ENCODE peak calls at places on chromosomes 16 and 17, in ten cellular contexts. One of them, this sample, is unnamed.

GRCh38 chr17:60327122-60327869 is 64.6 kb downstream of the USP32 start:
- DNase-seq in PC-3: no peak
- DNase-seq in MM.1S: no peak
- DNase-seq in cardiac muscle cell: no peak
- DNase-seq in IMR-90: no peak
- DNase-seq in prostate gland: no peak
- DNase-seq in heart right ventricle: no peak
- DNase-seq in BE2C: peak; percentile 83
- DNase-seq in body of pancreas: no peak
- DNase-seq in AG04450: no peak
- DNase-seq in this sample: no peak

GRCh38 chr17:21199311-21199710 is 14.7 kb downstream of the TMEM11 start:
- DNase-seq in cardiac muscle cell: peak; percentile 89
- DNase-seq in heart right ventricle: no peak
- DNase-seq in PC-3: peak; percentile 60
- DNase-seq in MM.1S: no peak
- DNase-seq in IMR-90: no peak
- DNase-seq in AG04450: no peak
- DNase-seq in BE2C: no peak
- DNase-seq in prostate gland: no peak
- DNase-seq in body of pancreas: no peak
- DNase-seq in this sample: no peak

GRCh38 chr16:31488630-31489564 is 6.0 kb downstream of the SLC5A2 start:
- DNase-seq in MM.1S: no peak
- DNase-seq in BE2C: no peak
- DNase-seq in IMR-90: no peak
- DNase-seq in AG04450: no peak
- DNase-seq in heart right ventricle: no peak
- DNase-seq in cardiac muscle cell: peak; percentile 27
- DNase-seq in body of pancreas: no peak
- DNase-seq in PC-3: no peak
- DNase-seq in prostate gland: no peak
- DNase-seq in this sample: no peak

GRCh38 chr16:17161034-17161433 is 309.7 kb downstream of the XYLT1 start:
- DNase-seq in BE2C: no peak
- DNase-seq in MM.1S: no peak
- DNase-seq in cardiac muscle cell: no peak
- DNase-seq in PC-3: no peak
- DNase-seq in IMR-90: no peak
- DNase-seq in AG04450: no peak
- DNase-seq in prostate gland: no peak
- DNase-seq in heart right ventricle: no peak
- DNase-seq in body of pancreas: no peak
- DNase-seq in this sample: no peak

GRCh38 chr16:53518550-53519416 is 15.8 kb upstream of the AKTIP start:
- DNase-seq in PC-3: no peak
- DNase-seq in prostate gland: no peak
- DNase-seq in body of pancreas: no peak
- DNase-seq in BE2C: no peak
- DNase-seq in cardiac muscle cell: peak; percentile 94
- DNase-seq in MM.1S: peak; percentile 96
- DNase-seq in AG04450: no peak
- DNase-seq in heart right ventricle: peak; percentile 79
- DNase-seq in IMR-90: peak; percentile 54
- DNase-seq in this sample: no peak

GRCh38 chr16:74650966-74651567 is 15.6 kb downstream of the RFWD3 start:
- DNase-seq in AG04450: no peak
- DNase-seq in MM.1S: no peak
- DNase-seq in prostate gland: no peak
- DNase-seq in IMR-90: no peak
- DNase-seq in PC-3: peak; percentile 17
- DNase-seq in cardiac muscle cell: peak; percentile 19
- DNase-seq in heart right ventricle: no peak
- DNase-seq in BE2C: peak; percentile 17
- DNase-seq in body of pancreas: no peak
- DNase-seq in this sample: no peak

GRCh38 chr17:49676276-49676868 is 1.5 kb downstream of the SPOP start:
- DNase-seq in heart right ventricle: no peak
- DNase-seq in body of pancreas: no peak
- DNase-seq in IMR-90: peak; percentile 38
- DNase-seq in prostate gland: no peak
- DNase-seq in cardiac muscle cell: peak; percentile 48
- DNase-seq in AG04450: no peak
- DNase-seq in MM.1S: peak; percentile 92
- DNase-seq in BE2C: no peak
- DNase-seq in PC-3: no peak
- DNase-seq in this sample: no peak

GRCh38 chr17:56903560-56903959 is 10.3 kb downstream of the TRIM25 start:
- DNase-seq in BE2C: no peak
- DNase-seq in cardiac muscle cell: no peak
- DNase-seq in body of pancreas: no peak
- DNase-seq in heart right ventricle: no peak
- DNase-seq in IMR-90: no peak
- DNase-seq in MM.1S: no peak
- DNase-seq in AG04450: no peak
- DNase-seq in PC-3: no peak
- DNase-seq in prostate gland: no peak
- DNase-seq in this sample: no peak

GRCh38 chr16:76265434-76266045 is 11.7 kb upstream of the CNTNAP4 start:
- DNase-seq in PC-3: peak; percentile 53
- DNase-seq in AG04450: peak; percentile 8
- DNase-seq in heart right ventricle: no peak
- DNase-seq in BE2C: peak; percentile 79
- DNase-seq in prostate gland: no peak
- DNase-seq in IMR-90: peak; percentile 1
- DNase-seq in MM.1S: no peak
- DNase-seq in body of pancreas: peak; percentile 57
- DNase-seq in cardiac muscle cell: peak; percentile 46
- DNase-seq in this sample: peak; percentile 27

GRCh38 chr17:48037036-48037881 is at the start of gene COPZ2:
- DNase-seq in MM.1S: peak; percentile 49
- DNase-seq in body of pancreas: peak; percentile 62
- DNase-seq in PC-3: no peak
- DNase-seq in IMR-90: peak; percentile 44
- DNase-seq in prostate gland: peak; percentile 37
- DNase-seq in heart right ventricle: peak; percentile 70
- DNase-seq in cardiac muscle cell: peak; percentile 61
- DNase-seq in AG04450: no peak
- DNase-seq in BE2C: peak; percentile 59
- DNase-seq in this sample: no peak

GRCh38 chr17:48432820-48433775 is 3.1 kb upstream of the SKAP1 start:
- DNase-seq in BE2C: no peak
- DNase-seq in IMR-90: no peak
- DNase-seq in body of pancreas: no peak
- DNase-seq in MM.1S: no peak
- DNase-seq in heart right ventricle: no peak
- DNase-seq in cardiac muscle cell: no peak
- DNase-seq in AG04450: no peak
- DNase-seq in PC-3: no peak
- DNase-seq in prostate gland: no peak
- DNase-seq in this sample: no peak

GRCh38 chr16:66619534-66620418 is 15.3 kb downstream of the CMTM3 start:
- DNase-seq in PC-3: no peak
- DNase-seq in heart right ventricle: no peak
- DNase-seq in AG04450: no peak
- DNase-seq in cardiac muscle cell: peak; percentile 85
- DNase-seq in body of pancreas: no peak
- DNase-seq in BE2C: no peak
- DNase-seq in MM.1S: no peak
- DNase-seq in prostate gland: no peak
- DNase-seq in IMR-90: peak; percentile 65
- DNase-seq in this sample: no peak

GRCh38 chr16:55179858-55180585 is 144.0 kb upstream of the IRX6 start:
- DNase-seq in body of pancreas: no peak
- DNase-seq in heart right ventricle: no peak
- DNase-seq in PC-3: no peak
- DNase-seq in AG04450: no peak
- DNase-seq in prostate gland: no peak
- DNase-seq in BE2C: no peak
- DNase-seq in cardiac muscle cell: no peak
- DNase-seq in IMR-90: no peak
- DNase-seq in MM.1S: no peak
- DNase-seq in this sample: no peak

DNA sequence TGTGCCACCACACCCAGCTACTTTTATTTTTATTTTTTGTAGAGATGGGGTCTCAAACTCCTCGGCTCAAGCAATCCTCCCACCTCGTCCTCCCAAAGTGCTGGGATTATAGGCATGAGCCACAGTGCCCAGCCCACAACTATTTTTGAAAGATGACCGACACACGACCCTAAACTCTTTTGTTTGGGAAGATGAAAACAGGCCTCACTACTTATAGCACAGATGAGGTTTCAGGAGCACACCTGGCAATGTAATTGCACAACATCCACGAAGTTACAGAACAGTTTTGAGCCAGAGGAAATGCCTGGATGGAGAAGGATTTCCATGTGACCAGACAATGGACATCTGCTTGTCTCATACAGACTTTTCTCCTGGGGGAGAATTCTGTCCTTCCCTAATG is 43.4 kb upstream of the PRSS54 start:
- DNase-seq in cardiac muscle cell: no peak
- DNase-seq in body of pancreas: no peak
- DNase-seq in AG04450: no peak
- DNase-seq in PC-3: no peak
- DNase-seq in IMR-90: no peak
- DNase-seq in prostate gland: no peak
- DNase-seq in heart right ventricle: no peak
- DNase-seq in MM.1S: peak; percentile 71
- DNase-seq in BE2C: no peak
- DNase-seq in this sample: no peak
- TF ChIP-seq CTCF in cardiac muscle cell: no peak
- TF ChIP-seq CTCF in body of pancreas: no peak
- TF ChIP-seq CTCF in AG04450: no peak
- TF ChIP-seq CTCF in PC-3: no peak
- TF ChIP-seq CTCF in IMR-90: no peak
- TF ChIP-seq CTCF in prostate gland: no peak
- TF ChIP-seq CTCF in heart right ventricle: no peak
- TF ChIP-seq CTCF in MM.1S: no peak
- TF ChIP-seq CTCF in BE2C: no peak
- TF ChIP-seq CTCF in this sample: no peak

GRCh38 chr17:7136266-7136877 is 21.8 kb upstream of the ASGR2 start:
- DNase-seq in AG04450: peak; percentile 34
- DNase-seq in MM.1S: peak; percentile 81
- DNase-seq in BE2C: peak; percentile 58
- DNase-seq in IMR-90: peak; percentile 69
- DNase-seq in cardiac muscle cell: peak; percentile 78
- DNase-seq in body of pancreas: peak; percentile 77
- DNase-seq in prostate gland: peak; percentile 68
- DNase-seq in PC-3: peak; percentile 76
- DNase-seq in heart right ventricle: peak; percentile 69
- DNase-seq in this sample: peak; percentile 28

GRCh38 chr17:7133916-7134315 is 19.3 kb upstream of the ASGR2 start:
- DNase-seq in AG04450: no peak
- DNase-seq in prostate gland: no peak
- DNase-seq in heart right ventricle: no peak
- DNase-seq in BE2C: no peak
- DNase-seq in PC-3: no peak
- DNase-seq in MM.1S: no peak
- DNase-seq in IMR-90: no peak
- DNase-seq in body of pancreas: no peak
- DNase-seq in cardiac muscle cell: no peak
- DNase-seq in this sample: no peak

GRCh38 chr17:7130626-7131467 is 16.2 kb upstream of the ASGR2 start:
- DNase-seq in IMR-90: no peak
- DNase-seq in BE2C: no peak
- DNase-seq in cardiac muscle cell: peak; percentile 12
- DNase-seq in prostate gland: no peak
- DNase-seq in PC-3: no peak
- DNase-seq in body of pancreas: no peak
- DNase-seq in heart right ventricle: peak; percentile 15
- DNase-seq in AG04450: no peak
- DNase-seq in MM.1S: no peak
- DNase-seq in this sample: no peak

GRCh38 chr17:7132511-7133094 is 18.0 kb upstream of the ASGR2 start:
- DNase-seq in prostate gland: no peak
- DNase-seq in body of pancreas: no peak
- DNase-seq in IMR-90: no peak
- DNase-seq in MM.1S: peak; percentile 95
- DNase-seq in heart right ventricle: no peak
- DNase-seq in AG04450: no peak
- DNase-seq in BE2C: no peak
- DNase-seq in cardiac muscle cell: peak; percentile 40
- DNase-seq in PC-3: no peak
- DNase-seq in this sample: no peak

GRCh38 chr17:7133424-7133823 is 18.8 kb upstream of the ASGR2 start:
- DNase-seq in body of pancreas: no peak
- DNase-seq in BE2C: no peak
- DNase-seq in prostate gland: no peak
- DNase-seq in cardiac muscle cell: peak; percentile 17
- DNase-seq in IMR-90: no peak
- DNase-seq in PC-3: no peak
- DNase-seq in MM.1S: peak; percentile 45
- DNase-seq in heart right ventricle: peak; percentile 38
- DNase-seq in AG04450: no peak
- DNase-seq in this sample: no peak
- H3K4me3 ChIP-seq in body of pancreas: no peak overlapping the region
- H3K4me3 ChIP-seq in BE2C: no peak overlapping the region
- H3K4me3 ChIP-seq in prostate gland: no peak overlapping the region
- H3K4me3 ChIP-seq in cardiac muscle cell: no peak overlapping the region
- H3K4me3 ChIP-seq in IMR-90: no peak overlapping the region
- H3K4me3 ChIP-seq in PC-3: no peak overlapping the region
- H3K4me3 ChIP-seq in MM.1S: peak overlapping the region; percentile 46
- H3K4me3 ChIP-seq in heart right ventricle: no peak overlapping the region
- H3K4me3 ChIP-seq in AG04450: no peak overlapping the region
- H3K4me3 ChIP-seq in this sample: no peak overlapping the region

DNA sequence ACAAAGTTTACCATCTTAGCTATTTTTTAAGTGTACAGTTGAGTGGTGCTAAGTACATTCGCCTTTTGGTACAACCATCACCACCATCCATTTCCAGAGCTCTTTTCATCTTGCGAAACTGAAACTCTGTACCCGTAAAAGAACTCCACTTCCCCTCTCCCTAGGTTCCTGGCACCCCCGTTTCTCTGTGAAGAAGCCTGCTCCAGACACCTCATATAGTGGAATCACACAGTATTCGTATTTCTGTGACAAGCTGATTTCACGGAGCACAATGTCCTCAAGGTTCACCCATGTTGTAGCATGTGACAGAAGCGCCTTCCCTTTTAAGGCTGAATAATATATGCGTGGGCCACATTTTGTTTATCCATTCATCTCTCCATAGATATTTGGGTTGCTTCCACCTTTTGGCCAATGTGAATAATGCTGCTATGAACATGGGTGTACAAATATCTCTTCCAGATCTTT is 54.2 kb upstream of the MAP3K14 start:
- DNase-seq in heart right ventricle: no peak
- DNase-seq in prostate gland: no peak
- DNase-seq in PC-3: peak; percentile 31
- DNase-seq in cardiac muscle cell: no peak
- DNase-seq in IMR-90: peak; percentile 50
- DNase-seq in AG04450: no peak
- DNase-seq in MM.1S: no peak
- DNase-seq in body of pancreas: no peak
- DNase-seq in BE2C: no peak
- DNase-seq in this sample: no peak
- TF ChIP-seq CTCF in heart right ventricle: no peak
- TF ChIP-seq CTCF in prostate gland: no peak
- TF ChIP-seq CTCF in PC-3: no peak
- TF ChIP-seq CTCF in cardiac muscle cell: no peak
- TF ChIP-seq CTCF in IMR-90: no peak
- TF ChIP-seq CTCF in AG04450: no peak
- TF ChIP-seq CTCF in MM.1S: no peak
- TF ChIP-seq CTCF in body of pancreas: no peak
- TF ChIP-seq CTCF in BE2C: no peak
- TF ChIP-seq CTCF in this sample: no peak

GRCh38 chr17:52170963-52171572 is 12.6 kb upstream of the CA10 start:
- DNase-seq in heart right ventricle: no peak
- DNase-seq in MM.1S: no peak
- DNase-seq in BE2C: peak; percentile 75
- DNase-seq in prostate gland: peak; percentile 14
- DNase-seq in PC-3: peak; percentile 64
- DNase-seq in AG04450: no peak
- DNase-seq in cardiac muscle cell: peak; percentile 0
- DNase-seq in body of pancreas: peak; percentile 37
- DNase-seq in IMR-90: no peak
- DNase-seq in this sample: no peak
- H3K4me3 ChIP-seq in heart right ventricle: no peak overlapping the region
- H3K4me3 ChIP-seq in MM.1S: no peak overlapping the region
- H3K4me3 ChIP-seq in BE2C: no peak overlapping the region
- H3K4me3 ChIP-seq in prostate gland: no peak overlapping the region
- H3K4me3 ChIP-seq in PC-3: no peak overlapping the region
- H3K4me3 ChIP-seq in AG04450: no peak overlapping the region
- H3K4me3 ChIP-seq in cardiac muscle cell: no peak overlapping the region
- H3K4me3 ChIP-seq in body of pancreas: no peak overlapping the region
- H3K4me3 ChIP-seq in IMR-90: no peak overlapping the region
- H3K4me3 ChIP-seq in this sample: no peak overlapping the region

This sample was measured in LNCaP clone FGC.